ENCODE peak calls at places on chromosomes 11 and 22, in eight cellular contexts. G, V, C, T, B, Y, I and L are unnamed samples.

GRCh38 chr11:1360181-1360834 is 29.4 kb upstream of the BRSK2 start:
- DNase-seq in B (no peak), I (no peak), G (no peak), V (no peak), Y (no peak), T (no peak), C (no peak), L (no peak)

GRCh38 chr22:27870234-27871191 is 48.5 kb downstream of the PITPNB start:
- DNase-seq in V (no peak), B (no peak), I (no peak), G (no peak), T (no peak), Y (no peak), C (no peak), L (no peak)

GRCh38 chr22:33515733-33516297 is 404.5 kb downstream of the LARGE1 start:
- DNase-seq in T (no peak), Y (no peak), V (no peak), G (no peak), B (no peak), I (no peak), C (no peak), L (no peak)

GRCh38 chr11:69073445-69073844 is 24.7 kb downstream of the TPCN2 start:
- DNase-seq in Y (no peak), I (no peak), V (no peak), T (no peak), C (no peak), G (no peak), B (no peak), L (no peak)

GRCh38 chr11:98300777-98301176 is 720.0 kb upstream of the CNTN5 start:
- DNase-seq in V (no peak), I (no peak), T (no peak), C (no peak), Y (no peak), B (no peak), G (no peak), L (no peak)

GRCh38 chr11:13972033-13972910 is 9.7 kb downstream of the SPON1 start:
- DNase-seq in I (no peak), V (no peak), G (no peak), B (peak; percentile 16), Y (peak; percentile 69), T (no peak), C (no peak), L (no peak)

GRCh38 chr22:40764743-40765441 is 54.3 kb downstream of the SLC25A17 start:
- DNase-seq in G (no peak), Y (no peak), B (no peak), T (no peak), I (no peak), V (no peak), C (no peak), L (no peak)

GRCh38 chr11:129373489-129373953 is 2.1 kb upstream of the BARX2 start:
- DNase-seq in C (no peak), V (no peak), T (no peak), Y (no peak), B (no peak), I (no peak), G (no peak), L (no peak)

GRCh38 chr11:18000760-18001159 is 12.1 kb downstream of the SERGEF start:
- DNase-seq in V (no peak), I (no peak), Y (no peak), G (no peak), B (no peak), T (no peak), C (no peak), L (no peak)

GRCh38 chr11:68122936-68123539 is 1.9 kb upstream of the CHKA start:
- DNase-seq in T (no peak), G (no peak), C (no peak), Y (no peak), I (no peak), B (no peak), V (no peak), L (no peak)

GRCh38 chr11:26649884-26650283 is 72.0 kb downstream of the SLC5A12 start:
- DNase-seq in B (peak; percentile 78), T (no peak), G (peak; percentile 27), I (no peak), V (no peak), Y (peak; percentile 76), C (peak; percentile 5), L (no peak)

GRCh38 chr22:44084044-44084772 is 60.1 kb downstream of the PARVB start:
- DNase-seq in V (no peak), Y (no peak), T (no peak), C (no peak), B (no peak), G (no peak), I (no peak), L (no peak)